ENCODE peak calls at places on chromosomes 12 and 14, in nine cellular contexts. I, P, V, X, S, J, M, G and Q are unnamed samples.

GRCh38 chr12:121713257-121714155 is 954 bp downstream of the TMEM120B start:
- DNase-seq in I (no peak), P (peak), V (peak), X (no peak), S (no peak), J (no peak), M (peak), G (peak), Q (peak)

GRCh38 chr12:66036317-66036716 is 94.2 kb downstream of the LLPH start:
- DNase-seq in I (peak), P (peak), V (peak), X (no peak), S (peak), J (no peak), M (peak), G (peak), Q (no peak)

GRCh38 chr14:90556050-90556477 is 159.2 kb downstream of the CALM1 start:
- DNase-seq in I (no peak), P (no peak), V (no peak), X (no peak), S (no peak), J (no peak), M (no peak), G (peak), Q (no peak)

GRCh38 chr12:58202933-58203713 is 261.8 kb downstream of the ATP23 start:
- DNase-seq in I (no peak), P (no peak), V (no peak), X (no peak), S (no peak), J (no peak), M (no peak), G (no peak), Q (no peak)

GRCh38 chr12:105740337-105740736 is 398.4 kb downstream of the NUAK1 start:
- DNase-seq in I (no peak), P (no peak), V (no peak), X (no peak), S (no peak), J (no peak), M (no peak), G (no peak), Q (no peak)

GRCh38 chr14:53791116-53791515 is 165.5 kb downstream of the BMP4 start:
- DNase-seq in I (no peak), P (no peak), V (no peak), X (no peak), S (no peak), J (no peak), M (no peak), G (no peak), Q (no peak)

GRCh38 chr12:1047898-1048660 is 57.1 kb downstream of the ERC1 start:
- DNase-seq in I (no peak), P (no peak), V (no peak), X (peak), S (no peak), J (no peak), M (no peak), G (no peak), Q (no peak)

GRCh38 chr12:49887091-49887490 is 16.6 kb downstream of the FAIM2 start:
- DNase-seq in I (no peak), P (no peak), V (no peak), X (no peak), S (no peak), J (no peak), M (no peak), G (no peak), Q (no peak)

GRCh38 chr12:2682301-2683282 is 112.2 kb upstream of the FKBP4 start:
- DNase-seq in I (no peak), P (peak), V (peak), X (peak), S (peak), J (no peak), M (no peak), G (no peak), Q (no peak)

DNA sequence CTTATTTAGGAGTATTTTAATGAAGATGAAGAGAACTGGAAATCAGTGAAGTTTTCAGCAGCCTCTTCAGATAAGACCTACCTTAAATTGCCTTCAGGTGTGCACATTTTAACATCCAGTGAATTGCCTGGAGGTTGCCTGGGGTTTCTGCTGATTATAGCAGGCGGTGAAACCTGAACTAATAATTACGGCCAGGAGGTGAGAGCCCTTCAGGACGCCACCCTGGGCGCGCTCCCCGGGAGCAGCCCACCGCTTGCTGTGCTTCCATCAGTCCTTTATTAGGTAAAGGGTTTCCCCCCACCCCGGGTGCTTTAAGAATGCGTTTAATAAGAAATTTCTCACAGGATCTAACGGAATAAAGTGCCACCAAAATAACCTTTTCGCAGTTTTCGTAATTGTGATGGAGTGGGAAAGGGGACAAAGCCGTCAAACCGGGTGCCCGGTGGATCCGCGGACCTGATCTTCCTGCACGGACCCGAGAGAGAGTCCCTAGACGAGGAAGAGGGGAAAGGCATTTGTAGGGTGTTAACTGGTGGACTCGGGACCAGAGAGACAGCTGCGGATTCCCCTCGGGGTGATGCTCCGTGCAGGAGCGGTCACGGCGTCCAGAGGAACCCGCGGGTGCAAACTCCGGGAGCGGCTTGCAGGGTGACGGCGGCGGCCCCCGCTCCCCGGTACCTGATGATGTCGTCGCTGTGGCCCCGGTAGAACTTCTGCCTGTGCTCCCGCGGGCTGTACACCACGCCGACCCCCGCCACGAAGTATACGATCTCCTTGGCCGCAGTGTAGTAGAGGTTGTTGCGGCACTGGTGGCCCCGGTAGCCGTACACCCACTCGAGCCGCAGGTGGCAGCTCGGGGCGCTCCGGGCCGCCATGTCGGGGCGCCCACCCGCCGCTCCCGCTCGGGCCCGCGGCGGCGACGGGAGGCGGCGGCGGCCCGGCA is 853 bp downstream of the EML5 start:
- DNase-seq in I (no peak), P (no peak), V (no peak), X (peak), S (no peak), J (peak), M (peak), G (peak), Q (peak)
- H3K27ac ChIP-seq in I (no peak), P (peak), V (peak), X (peak), S (no peak), J (no peak), M (peak), G (no peak), Q (no peak)

GRCh38 chr14:24348186-24348585 is 8.4 kb upstream of the RIPK3 start:
- DNase-seq in I (no peak), P (no peak), V (no peak), X (no peak), S (no peak), J (no peak), M (no peak), G (no peak), Q (no peak)
- TF ChIP-seq CTCF in I (no peak), P (no peak), V (no peak), X (no peak), S (no peak), J (no peak), M (no peak), G (no peak), Q (no peak)

DNA sequence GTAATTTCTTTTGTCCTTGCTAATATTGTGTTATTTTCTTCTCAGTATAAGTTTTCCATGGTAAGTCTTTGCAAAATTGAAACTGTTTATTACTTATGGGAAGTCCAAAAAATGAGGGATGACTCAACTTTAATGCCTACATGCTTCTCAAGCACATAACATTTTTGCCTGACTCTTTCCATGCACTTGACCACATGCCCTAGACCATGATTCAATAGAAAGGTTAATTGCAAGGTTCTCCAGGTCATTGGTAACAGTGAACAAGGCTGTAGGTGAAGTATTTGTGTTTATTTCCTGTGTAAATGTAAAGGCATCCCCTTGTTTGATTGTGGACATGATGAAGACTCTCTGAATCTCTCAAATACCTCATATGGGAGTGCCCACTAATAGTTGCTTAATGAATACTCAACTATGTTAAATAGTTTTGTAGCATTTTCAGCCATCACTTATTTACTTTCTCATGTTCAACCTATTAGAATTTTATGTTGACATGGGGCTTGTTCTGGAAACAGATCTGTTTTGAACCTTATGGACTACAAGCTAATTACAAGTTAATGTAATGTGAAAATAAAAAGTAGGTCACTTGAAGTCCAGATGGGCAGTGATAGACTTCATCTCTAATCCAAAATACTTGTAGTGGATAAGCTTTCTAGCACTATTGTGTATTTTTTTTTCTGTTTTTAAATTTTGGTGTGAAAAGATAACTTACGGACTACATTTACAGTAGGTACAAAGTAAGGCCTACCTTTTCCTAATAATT is 131.8 kb downstream of the TMTC2 start:
- DNase-seq in I (no peak), P (peak), V (no peak), X (no peak), S (no peak), J (no peak), M (no peak), G (no peak), Q (no peak)
- H3K27ac ChIP-seq in I (no peak), P (no peak), V (no peak), X (no peak), S (no peak), J (peak), M (no peak), G (no peak), Q (no peak)

GRCh38 chr12:103548622-103549601 is 38.2 kb upstream of the STAB2 start:
- DNase-seq in I (no peak), P (peak), V (peak), X (peak), S (peak), J (peak), M (peak), G (no peak), Q (no peak)

GRCh38 chr12:103542078-103542477 is 45.0 kb upstream of the STAB2 start:
- DNase-seq in I (no peak), P (no peak), V (no peak), X (no peak), S (no peak), J (no peak), M (no peak), G (no peak), Q (no peak)

GRCh38 chr12:103546959-103547358 is 40.1 kb upstream of the STAB2 start:
- DNase-seq in I (no peak), P (no peak), V (no peak), X (no peak), S (no peak), J (no peak), M (no peak), G (no peak), Q (no peak)

GRCh38 chr12:103547929-103548328 is 39.1 kb upstream of the STAB2 start:
- DNase-seq in I (no peak), P (no peak), V (no peak), X (peak), S (no peak), J (no peak), M (no peak), G (no peak), Q (no peak)
- TF ChIP-seq CTCF in I (no peak), P (no peak), V (no peak), X (peak), S (no peak), J (no peak), M (no peak), G (no peak), Q (no peak)

DNA sequence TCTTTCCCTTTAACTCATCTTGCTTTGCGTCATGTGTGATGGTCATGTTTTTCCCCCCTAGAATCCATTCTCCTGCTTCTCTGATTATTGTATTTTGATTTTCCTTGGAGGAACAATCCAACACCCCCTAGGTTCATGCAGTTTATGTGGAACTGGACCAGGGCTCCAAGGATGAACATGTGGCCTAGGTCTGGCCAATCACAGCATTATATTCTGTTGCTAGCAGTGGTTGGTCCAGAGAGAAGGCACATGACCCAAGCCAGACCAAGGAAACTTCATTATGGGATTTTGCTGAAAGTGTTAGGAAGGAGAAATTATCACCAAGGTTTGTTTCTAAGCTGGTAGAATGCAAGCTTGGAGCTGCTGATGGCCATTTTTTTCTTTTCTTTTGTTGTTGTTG is 6.9 kb upstream of the PPTC7 start:
- DNase-seq in I (no peak), P (no peak), V (no peak), X (no peak), S (no peak), J (no peak), M (no peak), G (no peak), Q (no peak)
- H3K27ac ChIP-seq in I (no peak), P (no peak), V (no peak), X (no peak), S (no peak), J (no peak), M (no peak), G (no peak), Q (peak)

GRCh38 chr12:69196302-69197288 is 42.8 kb upstream of the CPSF6 start:
- DNase-seq in I (no peak), P (peak), V (no peak), X (peak), S (no peak), J (no peak), M (no peak), G (no peak), Q (no peak)
- TF ChIP-seq CTCF in I (peak), P (peak), V (no peak), X (peak), S (no peak), J (no peak), M (no peak), G (no peak), Q (peak)

GRCh38 chr12:12273291-12273957 is 6.6 kb upstream of the LRP6 start:
- DNase-seq in I (no peak), P (peak), V (no peak), X (no peak), S (no peak), J (no peak), M (no peak), G (no peak), Q (no peak)
- H3K27ac ChIP-seq in I (no peak), P (no peak), V (peak), X (no peak), S (no peak), J (no peak), M (no peak), G (no peak), Q (no peak)

DNA sequence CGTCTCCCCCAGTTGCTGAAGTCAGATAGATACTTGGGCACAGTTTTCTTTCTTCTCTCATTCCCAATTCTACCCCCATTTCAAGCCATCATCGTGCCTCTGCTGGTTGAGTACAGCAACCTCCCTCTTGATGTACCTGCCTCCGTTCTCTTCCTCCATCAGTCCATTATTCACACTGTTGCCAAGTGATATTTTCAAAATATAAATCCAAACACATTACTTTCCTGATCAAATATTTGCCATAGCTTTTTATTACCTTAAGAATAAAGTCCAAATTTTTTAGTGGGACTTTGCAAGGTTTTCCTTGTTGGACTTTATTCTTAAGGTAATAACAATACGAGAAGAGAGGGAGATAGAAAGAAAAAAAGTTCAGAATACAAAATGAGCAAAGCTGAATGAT is 18.6 kb upstream of the SSPN start:
- DNase-seq in I (no peak), P (no peak), V (no peak), X (no peak), S (no peak), J (no peak), M (no peak), G (no peak), Q (no peak)
- TF ChIP-seq CTCF in I (no peak), P (no peak), V (no peak), X (no peak), S (no peak), J (no peak), M (no peak), G (no peak), Q (no peak)